ENCODE peak calls at places on chromosomes 3 and 15, in six cellular contexts. One of them, this sample, is unnamed.

GRCh38 chr3:24339266-24339825 is 155.3 kb downstream of the THRB start:
- DNase-seq in mammary epithelial cell: no peak
- DNase-seq in uterus: no peak
- DNase-seq in OCI-LY7: no peak
- DNase-seq in AG10803: no peak
- DNase-seq in astrocyte of the spinal cord: peak
- DNase-seq in this sample: no peak

GRCh38 chr15:74320358-74321247 is 46.8 kb downstream of the CYP11A1 start:
- DNase-seq in mammary epithelial cell: peak
- DNase-seq in AG10803: peak
- DNase-seq in OCI-LY7: peak
- DNase-seq in uterus: peak
- DNase-seq in astrocyte of the spinal cord: peak
- DNase-seq in this sample: no peak

GRCh38 chr15:77143191-77143590 is 72.3 kb upstream of the TSPAN3 start:
- DNase-seq in uterus: no peak
- DNase-seq in mammary epithelial cell: no peak
- DNase-seq in AG10803: no peak
- DNase-seq in astrocyte of the spinal cord: no peak
- DNase-seq in OCI-LY7: no peak
- DNase-seq in this sample: no peak

GRCh38 chr15:66838671-66839239 is 136.7 kb downstream of the SMAD6 start:
- DNase-seq in astrocyte of the spinal cord: peak
- DNase-seq in OCI-LY7: peak
- DNase-seq in AG10803: peak
- DNase-seq in uterus: no peak
- DNase-seq in mammary epithelial cell: no peak
- DNase-seq in this sample: no peak

GRCh38 chr3:43866529-43867353 is 176.0 kb downstream of the ABHD5 start:
- DNase-seq in uterus: no peak
- DNase-seq in mammary epithelial cell: peak
- DNase-seq in OCI-LY7: no peak
- DNase-seq in AG10803: peak
- DNase-seq in astrocyte of the spinal cord: peak
- DNase-seq in this sample: peak

GRCh38 chr3:123365450-123366143 is 83.3 kb downstream of the ADCY5 start:
- DNase-seq in OCI-LY7: no peak
- DNase-seq in mammary epithelial cell: peak
- DNase-seq in astrocyte of the spinal cord: no peak
- DNase-seq in uterus: no peak
- DNase-seq in AG10803: no peak
- DNase-seq in this sample: no peak

GRCh38 chr3:95356764-95357501 is 1294.1 kb downstream of the NSUN3 start:
- DNase-seq in astrocyte of the spinal cord: no peak
- DNase-seq in OCI-LY7: no peak
- DNase-seq in AG10803: no peak
- DNase-seq in mammary epithelial cell: no peak
- DNase-seq in uterus: no peak
- DNase-seq in this sample: no peak

GRCh38 chr3:186083746-186084145 is 25.1 kb downstream of the ETV5 start:
- DNase-seq in uterus: no peak
- DNase-seq in AG10803: peak
- DNase-seq in astrocyte of the spinal cord: no peak
- DNase-seq in mammary epithelial cell: no peak
- DNase-seq in OCI-LY7: no peak
- DNase-seq in this sample: no peak

GRCh38 chr3:67765575-67765974 is 111.2 kb upstream of the SUCLG2 start:
- DNase-seq in mammary epithelial cell: no peak
- DNase-seq in AG10803: no peak
- DNase-seq in uterus: no peak
- DNase-seq in OCI-LY7: no peak
- DNase-seq in astrocyte of the spinal cord: no peak
- DNase-seq in this sample: no peak

GRCh38 chr15:61584410-61584809 is 355.3 kb upstream of the RORA start:
- DNase-seq in AG10803: no peak
- DNase-seq in OCI-LY7: no peak
- DNase-seq in mammary epithelial cell: peak
- DNase-seq in uterus: no peak
- DNase-seq in astrocyte of the spinal cord: peak
- DNase-seq in this sample: no peak

GRCh38 chr3:41221278-41221677 is 22.0 kb downstream of the CTNNB1 start:
- DNase-seq in mammary epithelial cell: no peak
- DNase-seq in uterus: no peak
- DNase-seq in astrocyte of the spinal cord: no peak
- DNase-seq in OCI-LY7: no peak
- DNase-seq in AG10803: no peak
- DNase-seq in this sample: no peak

GRCh38 chr3:13008114-13008995 is 64.9 kb downstream of the IQSEC1 start:
- DNase-seq in AG10803: no peak
- DNase-seq in astrocyte of the spinal cord: no peak
- DNase-seq in mammary epithelial cell: no peak
- DNase-seq in OCI-LY7: no peak
- DNase-seq in uterus: no peak
- DNase-seq in this sample: no peak

GRCh38 chr3:180433172-180433571 is 168.8 kb upstream of the TTC14 start:
- DNase-seq in AG10803: peak
- DNase-seq in uterus: no peak
- DNase-seq in OCI-LY7: no peak
- DNase-seq in mammary epithelial cell: peak
- DNase-seq in astrocyte of the spinal cord: peak
- DNase-seq in this sample: peak

GRCh38 chr3:106617276-106617675 is 748.5 kb upstream of the CBLB start:
- DNase-seq in mammary epithelial cell: no peak
- DNase-seq in OCI-LY7: no peak
- DNase-seq in uterus: no peak
- DNase-seq in astrocyte of the spinal cord: no peak
- DNase-seq in AG10803: no peak
- DNase-seq in this sample: no peak

GRCh38 chr3:100225193-100225592 is 35.6 kb upstream of the TBC1D23 start:
- DNase-seq in AG10803: no peak
- DNase-seq in astrocyte of the spinal cord: no peak
- DNase-seq in OCI-LY7: no peak
- DNase-seq in uterus: no peak
- DNase-seq in mammary epithelial cell: no peak
- DNase-seq in this sample: no peak

GRCh38 chr3:69282191-69282590 is 103.7 kb downstream of the FRMD4B start:
- DNase-seq in OCI-LY7: no peak
- DNase-seq in astrocyte of the spinal cord: no peak
- DNase-seq in AG10803: no peak
- DNase-seq in mammary epithelial cell: peak
- DNase-seq in uterus: no peak
- DNase-seq in this sample: no peak

DNA sequence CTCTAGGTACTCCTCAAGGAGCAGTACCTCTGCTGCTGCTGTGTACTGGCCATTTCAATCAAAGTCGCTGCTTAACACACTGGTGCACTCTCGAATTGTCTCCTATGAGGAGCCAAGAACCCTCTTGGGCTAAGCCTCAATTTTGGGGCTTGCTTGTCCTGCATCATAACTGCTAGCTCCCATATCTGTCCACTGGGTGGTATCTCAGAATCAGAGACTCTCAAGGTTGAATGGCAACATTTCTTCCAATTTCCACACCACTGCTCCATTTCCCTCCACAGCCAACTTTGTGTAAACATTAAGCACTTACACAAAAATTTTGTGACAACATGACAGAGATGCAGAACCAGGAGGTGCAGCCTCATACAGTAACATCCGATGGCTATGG is 82.4 kb downstream of the XXYLT1 start:
- DNase-seq in astrocyte of the spinal cord: no peak
- DNase-seq in mammary epithelial cell: no peak
- DNase-seq in uterus: no peak
- DNase-seq in OCI-LY7: no peak
- DNase-seq in AG10803: no peak
- DNase-seq in this sample: no peak
- TF ChIP-seq CTCF in astrocyte of the spinal cord: peak
- TF ChIP-seq CTCF in mammary epithelial cell: peak
- TF ChIP-seq CTCF in uterus: no peak
- TF ChIP-seq CTCF in OCI-LY7: no peak
- TF ChIP-seq CTCF in AG10803: peak
- TF ChIP-seq CTCF in this sample: peak

DNA sequence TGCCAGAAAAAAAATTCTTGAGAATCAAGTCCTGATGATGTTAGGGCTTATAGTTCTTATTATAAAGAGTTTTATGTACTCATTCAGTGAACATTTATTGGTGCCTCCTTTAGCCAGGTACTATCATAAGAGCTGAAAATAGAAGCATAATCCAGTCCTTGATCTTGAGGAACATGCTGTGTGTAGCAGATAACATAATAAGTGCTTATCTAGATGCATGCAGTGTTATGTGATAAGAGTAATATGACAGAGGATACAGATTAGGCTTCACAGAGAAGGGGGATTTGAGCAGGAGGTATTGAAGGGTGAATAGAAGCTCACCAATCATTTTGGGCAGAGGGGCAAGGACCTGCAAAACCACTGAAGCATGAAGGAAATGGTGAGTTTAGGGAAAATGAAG is 1.1 kb downstream of the CCR2 start:
- DNase-seq in uterus: no peak
- DNase-seq in astrocyte of the spinal cord: no peak
- DNase-seq in OCI-LY7: no peak
- DNase-seq in mammary epithelial cell: no peak
- DNase-seq in AG10803: no peak
- DNase-seq in this sample: no peak
- H3K4me3 ChIP-seq in uterus: no peak
- H3K4me3 ChIP-seq in astrocyte of the spinal cord: no peak
- H3K4me3 ChIP-seq in OCI-LY7: no peak
- H3K4me3 ChIP-seq in mammary epithelial cell: no peak
- H3K4me3 ChIP-seq in AG10803: no peak
- H3K4me3 ChIP-seq in this sample: no peak

GRCh38 chr3:129235310-129235917 is 14.0 kb upstream of the COPG1 start:
- DNase-seq in uterus: no peak
- DNase-seq in OCI-LY7: no peak
- DNase-seq in mammary epithelial cell: no peak
- DNase-seq in AG10803: no peak
- DNase-seq in astrocyte of the spinal cord: no peak
- DNase-seq in this sample: no peak

GRCh38 chr3:129239992-129240391 is 9.4 kb upstream of the COPG1 start:
- DNase-seq in OCI-LY7: no peak
- DNase-seq in mammary epithelial cell: no peak
- DNase-seq in uterus: no peak
- DNase-seq in AG10803: no peak
- DNase-seq in astrocyte of the spinal cord: no peak
- DNase-seq in this sample: no peak

GRCh38 chr3:129234441-129234840 is 15.0 kb upstream of the COPG1 start:
- DNase-seq in astrocyte of the spinal cord: no peak
- DNase-seq in AG10803: no peak
- DNase-seq in uterus: no peak
- DNase-seq in OCI-LY7: no peak
- DNase-seq in mammary epithelial cell: no peak
- DNase-seq in this sample: no peak

GRCh38 chr3:129240436-129240835 is 9.0 kb upstream of the COPG1 start:
- DNase-seq in OCI-LY7: no peak
- DNase-seq in mammary epithelial cell: no peak
- DNase-seq in astrocyte of the spinal cord: no peak
- DNase-seq in uterus: no peak
- DNase-seq in AG10803: peak
- DNase-seq in this sample: no peak

GRCh38 chr3:129238945-129239705 is 10.3 kb upstream of the COPG1 start:
- DNase-seq in uterus: no peak
- DNase-seq in astrocyte of the spinal cord: no peak
- DNase-seq in mammary epithelial cell: peak
- DNase-seq in OCI-LY7: no peak
- DNase-seq in AG10803: peak
- DNase-seq in this sample: peak
- TF ChIP-seq CTCF in uterus: no peak
- TF ChIP-seq CTCF in astrocyte of the spinal cord: no peak
- TF ChIP-seq CTCF in mammary epithelial cell: no peak
- TF ChIP-seq CTCF in OCI-LY7: no peak
- TF ChIP-seq CTCF in AG10803: no peak
- TF ChIP-seq CTCF in this sample: no peak

GRCh38 chr3:139537325-139537724 is 2.2 kb downstream of the RBP1 start:
- DNase-seq in mammary epithelial cell: peak
- DNase-seq in AG10803: peak
- DNase-seq in astrocyte of the spinal cord: peak
- DNase-seq in OCI-LY7: no peak
- DNase-seq in uterus: peak
- DNase-seq in this sample: no peak
- H3K4me3 ChIP-seq in mammary epithelial cell: no peak
- H3K4me3 ChIP-seq in AG10803: no peak
- H3K4me3 ChIP-seq in astrocyte of the spinal cord: no peak
- H3K4me3 ChIP-seq in OCI-LY7: no peak
- H3K4me3 ChIP-seq in uterus: peak
- H3K4me3 ChIP-seq in this sample: no peak

This sample was measured in AG09309.